ENCODE peak calls at places on chromosomes 5 and 9, in four cellular contexts. F is fibroblast of lung, D is GM23248, H is neural progenitor cell. Z is an unnamed sample.
A peak's percentile ranks its signal among the peaks of the same experiment; 100 is the strongest.

GRCh38 chr9:106883030-106883429 is 20.1 kb downstream of the ZNF462 start:
- DNase-seq in F (no peak), D (no peak), H (no peak), Z (no peak)

GRCh38 chr5:54533541-54534179 is 16.1 kb downstream of the SNX18 start:
- DNase-seq in F (peak; percentile 49), D (peak; percentile 41), H (peak; percentile 65), Z (peak; percentile 57)

GRCh38 chr5:39760385-39761198 is 335.8 kb upstream of the DAB2 start:
- DNase-seq in F (peak; percentile 97), D (peak; percentile 94), H (no peak), Z (no peak)

GRCh38 chr5:5288236-5288635 is 134.2 kb upstream of the ICE1 start:
- DNase-seq in F (no peak), D (peak; percentile 62), H (no peak), Z (no peak)

GRCh38 chr9:133734600-133735414 is 3.3 kb downstream of the SARDH start:
- DNase-seq in F (no peak), D (no peak), H (peak; percentile 1), Z (no peak)

GRCh38 chr9:136838314-136839228 is 3.7 kb upstream of the AJM1 start:
- DNase-seq in F (no peak), D (no peak), H (no peak), Z (no peak)

GRCh38 chr5:106415541-106415940 is 1255.2 kb downstream of the EFNA5 start:
- DNase-seq in F (peak; percentile 79), D (peak; percentile 57), H (no peak), Z (peak; percentile 18)

GRCh38 chr5:139650689-139651501 is 2.7 kb downstream of the CXXC5 start:
- DNase-seq in F (no peak), D (peak; percentile 62), H (peak; percentile 83), Z (peak; percentile 88)

GRCh38 chr5:119355636-119356383 is at the start of gene TNFAIP8:
- DNase-seq in F (peak; percentile 70), D (peak; percentile 83), H (peak; percentile 74), Z (peak; percentile 78)

GRCh38 chr5:92504346-92504745 is 1076.7 kb downstream of the NR2F1-AS1 start:
- DNase-seq in F (no peak), D (no peak), H (no peak), Z (no peak)

GRCh38 chr9:130330202-130330601 is 64.6 kb downstream of the HMCN2 start:
- DNase-seq in F (no peak), D (no peak), H (no peak), Z (no peak)

GRCh38 chr9:120730661-120731514 is 16.6 kb upstream of the MEGF9 start:
- DNase-seq in F (peak; percentile 73), D (peak; percentile 92), H (peak; percentile 75), Z (peak; percentile 73)

GRCh38 chr9:122954253-122954691 is 13.5 kb downstream of the RABGAP1 start:
- DNase-seq in F (peak; percentile 48), D (peak; percentile 50), H (no peak), Z (no peak)

GRCh38 chr5:33530963-33531298 is 90.2 kb downstream of the TARS1 start:
- DNase-seq in F (no peak), D (no peak), H (no peak), Z (no peak)

GRCh38 chr5:108798866-108799265 is 51.2 kb downstream of the FER start:
- DNase-seq in F (no peak), D (peak; percentile 46), H (no peak), Z (no peak)

DNA sequence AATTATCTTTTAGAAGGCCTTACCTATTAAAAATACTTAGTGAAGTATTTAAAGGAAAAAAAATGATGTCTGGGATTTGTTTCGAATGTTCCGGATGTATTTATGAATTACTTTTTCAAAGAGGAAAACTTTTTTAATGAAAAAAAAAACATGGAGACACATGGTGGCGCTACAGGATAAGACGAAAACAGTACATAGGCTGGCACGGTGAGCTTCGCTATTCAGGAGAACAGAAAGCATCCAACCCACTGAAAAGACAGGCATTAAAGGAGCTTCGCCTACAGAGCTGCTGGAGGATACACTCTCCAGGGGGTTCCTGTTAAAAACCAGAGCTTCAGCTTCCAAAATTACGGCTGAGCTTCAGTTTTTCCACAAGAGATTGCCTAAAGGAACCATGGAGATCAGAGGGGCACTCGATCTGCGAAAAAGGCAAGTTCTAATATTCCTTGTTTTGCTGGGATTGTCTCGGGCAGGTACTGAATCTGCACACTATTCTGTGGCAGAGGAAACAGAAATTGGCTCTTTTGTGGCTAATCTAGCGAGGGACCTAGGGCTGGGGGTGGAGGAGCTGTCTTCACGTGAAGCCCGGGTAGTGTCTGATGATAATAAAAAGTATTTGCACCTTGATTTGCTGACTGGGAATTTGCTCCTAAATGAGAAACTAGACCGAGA is at the start of gene PCDHB14:
- DNase-seq in F (peak; percentile 21), D (peak; percentile 70), H (peak; percentile 85), Z (peak; percentile 21)
- H3K9me3 ChIP-seq in F (no peaks in the 10 kb centered on the region), D (no peaks in the 10 kb centered on the region), H (no peaks in the 10 kb centered on the region), Z (peaks cover 27% of the 10 kb centered on the region)

GRCh38 chr5:151612689-151613427 is 21.7 kb upstream of the FAT2 start:
- DNase-seq in F (no peak), D (peak; percentile 7), H (no peak), Z (peak; percentile 62)
- H3K4me2 ChIP-seq in F (no peak overlapping the region), D (no peak overlapping the region), H (no peak overlapping the region), Z (no peak overlapping the region)

GRCh38 chr9:88421348-88421747 is 33.1 kb downstream of the SPIN1 start:
- DNase-seq in F (no peak), D (no peak), H (peak; percentile 63), Z (no peak)
- H3K9me3 ChIP-seq in F (no peaks in the 10 kb centered on the region), D (peaks cover 4% of the 10 kb centered on the region), H (no peaks in the 10 kb centered on the region), Z (no peaks in the 10 kb centered on the region)

DNA sequence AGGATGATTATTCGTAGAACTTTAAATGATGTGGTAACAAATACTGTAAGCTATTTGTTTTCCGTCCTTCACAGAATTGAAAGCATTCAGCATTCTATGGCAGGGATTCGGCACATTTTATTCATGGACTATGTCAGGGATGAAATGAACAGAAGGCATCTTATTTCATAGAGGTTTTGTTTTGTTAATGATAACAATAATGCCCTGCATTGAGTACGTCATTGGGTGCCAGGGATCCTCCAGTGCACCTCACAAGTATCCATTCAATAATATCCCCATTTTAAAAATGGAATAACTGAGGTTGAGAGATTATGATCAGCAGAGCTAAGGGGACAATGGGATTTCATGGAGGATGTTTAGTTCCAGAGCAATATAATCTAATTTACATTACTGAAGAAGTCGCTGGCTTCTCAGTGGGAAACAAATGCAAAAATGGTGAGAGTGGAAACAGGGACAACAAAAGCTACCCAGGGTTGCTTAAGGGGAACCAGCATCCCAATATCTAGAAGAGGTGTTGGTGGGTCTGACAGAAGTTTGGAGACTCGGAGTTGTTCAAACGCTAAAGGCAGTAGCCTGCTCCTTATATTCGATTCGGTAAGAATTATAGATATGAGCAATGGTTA is 985.7 kb upstream of the WWC1 start:
- DNase-seq in F (no peak), D (no peak), H (no peak), Z (no peak)
- H3K4me2 ChIP-seq in F (no peak overlapping the region), D (no peak overlapping the region), H (peak overlapping the region; percentile 62), Z (no peak overlapping the region)

DNA sequence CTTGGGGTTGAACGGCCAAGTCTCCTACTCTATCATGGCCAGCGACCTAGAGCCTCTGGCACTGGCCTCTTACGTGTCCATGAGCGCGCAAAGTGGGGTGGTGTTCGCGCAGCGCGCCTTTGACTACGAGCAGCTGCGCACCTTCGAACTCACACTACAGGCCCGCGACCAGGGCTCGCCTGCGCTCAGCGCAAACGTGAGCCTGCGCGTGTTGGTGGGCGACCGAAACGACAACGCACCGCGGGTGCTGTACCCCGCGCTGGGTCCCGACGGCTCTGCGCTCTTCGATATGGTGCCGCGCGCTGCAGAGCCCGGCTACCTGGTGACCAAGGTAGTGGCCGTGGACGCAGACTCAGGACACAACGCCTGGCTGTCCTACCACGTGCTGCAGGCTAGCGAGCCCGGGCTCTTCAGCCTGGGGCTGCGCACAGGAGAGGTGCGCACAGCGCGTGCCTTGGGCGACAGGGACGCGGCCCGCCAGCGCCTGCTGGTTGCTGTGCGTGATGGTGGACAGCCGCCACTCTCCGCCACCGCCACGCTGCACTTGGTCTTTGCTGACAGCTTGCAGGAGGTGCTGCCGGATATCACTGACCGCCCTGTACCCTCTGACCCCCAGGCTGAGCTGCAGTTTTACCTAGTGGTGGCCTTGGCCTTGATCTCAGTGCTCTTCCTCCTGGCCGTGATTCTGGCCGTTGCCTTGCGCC is 2.0 kb downstream of the PCDHGB5 start:
- DNase-seq in F (no peak), D (no peak), H (no peak), Z (no peak)
- H3K9me3 ChIP-seq in F (peaks cover 4% of the 10 kb centered on the region), D (no peaks in the 10 kb centered on the region), H (peaks cover 27% of the 10 kb centered on the region), Z (peaks cover 37% of the 10 kb centered on the region)

DNA sequence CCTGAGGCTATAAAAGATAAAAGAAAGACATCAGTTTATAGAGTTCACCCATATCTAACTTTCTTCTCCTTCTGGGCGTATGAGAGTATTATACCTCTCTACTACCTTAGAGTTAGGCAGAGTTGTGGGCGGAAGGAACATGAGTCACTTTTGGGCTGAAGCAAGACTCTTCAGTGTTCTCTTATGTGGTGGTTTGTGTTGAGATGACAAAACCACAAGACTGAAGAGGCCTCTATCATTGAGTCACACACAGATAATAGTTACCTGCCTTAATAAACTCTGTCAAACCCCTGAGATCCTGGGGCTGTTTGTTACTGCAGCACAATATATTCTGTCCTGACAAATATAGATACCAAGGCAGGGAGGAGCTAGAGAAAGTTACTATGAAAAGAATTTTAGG is 184.2 kb downstream of the EFNA5 start:
- DNase-seq in F (no peak), D (peak; percentile 40), H (no peak), Z (no peak)
- H3K4me2 ChIP-seq in F (no peak overlapping the region), D (no peak overlapping the region), H (no peak overlapping the region), Z (no peak overlapping the region)

GRCh38 chr9:19306568-19306967 is 73.5 kb downstream of the RPS6 start:
- DNase-seq in F (no peak), D (peak; percentile 2), H (no peak), Z (no peak)
- H3K9me3 ChIP-seq in F (no peaks in the 10 kb centered on the region), D (no peaks in the 10 kb centered on the region), H (no peaks in the 10 kb centered on the region), Z (no peaks in the 10 kb centered on the region)

DNA sequence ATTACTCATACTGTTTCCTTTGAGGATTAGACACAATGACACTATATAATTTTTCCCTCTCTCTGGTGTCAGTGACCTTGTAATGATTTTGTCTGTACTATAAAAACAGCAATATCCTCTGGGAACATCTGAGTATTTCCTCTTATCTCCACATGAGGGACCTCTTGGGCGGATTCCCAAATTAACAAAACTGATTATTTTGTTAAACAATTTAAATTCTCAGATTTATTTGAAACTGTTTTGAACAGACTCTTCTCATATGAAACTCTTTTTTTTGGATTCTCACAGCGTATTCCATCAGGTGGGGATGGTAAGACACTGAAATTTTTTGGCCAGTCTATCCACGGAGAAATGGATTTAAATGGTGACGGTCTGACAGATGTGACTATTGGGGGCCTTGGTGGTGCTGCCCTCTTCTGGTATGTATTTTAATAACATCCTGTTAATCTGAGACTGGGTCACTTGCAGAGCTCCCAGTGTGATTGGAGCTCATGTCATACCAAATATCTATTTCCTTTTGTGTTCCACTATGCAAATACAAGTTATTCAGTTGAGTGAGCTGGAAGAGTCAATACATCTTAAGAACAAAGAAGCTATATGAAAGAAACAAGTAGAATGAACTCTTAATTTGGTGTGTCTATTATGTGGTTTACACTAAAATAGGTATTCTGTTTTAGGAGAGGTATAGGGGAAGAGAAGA is 73.8 kb upstream of the ITGA2 start:
- DNase-seq in F (peak; percentile 85), D (peak; percentile 79), H (peak; percentile 66), Z (peak; percentile 70)
- H3K4me2 ChIP-seq in F (peak overlapping the region; percentile 73), D (peak overlapping the region; percentile 94), H (peak overlapping the region; percentile 77), Z (peak overlapping the region; percentile 73)